ENCODE peak calls at places on chromosomes 12 and 14, in ten cellular contexts. One of them, this sample, is unnamed.

GRCh38 chr12:19018302-19018980 is 111.1 kb upstream of the PLEKHA5 start:
- DNase-seq in AG09309: peak
- DNase-seq in head of caudate nucleus: no peak
- DNase-seq in GM10248: no peak
- DNase-seq in stimulated activated CD4-positive, alpha-beta T cell treated with anti-CD3 and anti-CD28 coated beads, Interleukin-2, amount 100 ng/mL, for 4 hours: no peak
- DNase-seq in naive thymus-derived CD4-positive, alpha-beta T cell: no peak
- DNase-seq in cardiac muscle cell: no peak
- DNase-seq in tibial artery: no peak
- DNase-seq in stimulated activated CD8-positive, alpha-beta memory T cell treated with anti-CD3 and anti-CD28 coated beads, Interleukin-12 subunit alpha, Interleukin-12 subunit beta, amount 100 ng/mL, for 4 hours: no peak
- DNase-seq in iPS-NIHi11: no peak
- DNase-seq in this sample: no peak

GRCh38 chr12:28424965-28425364 is 234.7 kb downstream of the CCDC91 start:
- DNase-seq in AG09309: no peak
- DNase-seq in head of caudate nucleus: no peak
- DNase-seq in GM10248: no peak
- DNase-seq in stimulated activated CD4-positive, alpha-beta T cell treated with anti-CD3 and anti-CD28 coated beads, Interleukin-2, amount 100 ng/mL, for 4 hours: no peak
- DNase-seq in naive thymus-derived CD4-positive, alpha-beta T cell: no peak
- DNase-seq in cardiac muscle cell: peak
- DNase-seq in tibial artery: no peak
- DNase-seq in stimulated activated CD8-positive, alpha-beta memory T cell treated with anti-CD3 and anti-CD28 coated beads, Interleukin-12 subunit alpha, Interleukin-12 subunit beta, amount 100 ng/mL, for 4 hours: no peak
- DNase-seq in iPS-NIHi11: peak
- DNase-seq in this sample: no peak

GRCh38 chr12:1479645-1480044 is 114.7 kb downstream of the FBXL14 start:
- DNase-seq in AG09309: no peak
- DNase-seq in head of caudate nucleus: no peak
- DNase-seq in GM10248: no peak
- DNase-seq in stimulated activated CD4-positive, alpha-beta T cell treated with anti-CD3 and anti-CD28 coated beads, Interleukin-2, amount 100 ng/mL, for 4 hours: no peak
- DNase-seq in naive thymus-derived CD4-positive, alpha-beta T cell: no peak
- DNase-seq in cardiac muscle cell: no peak
- DNase-seq in tibial artery: no peak
- DNase-seq in stimulated activated CD8-positive, alpha-beta memory T cell treated with anti-CD3 and anti-CD28 coated beads, Interleukin-12 subunit alpha, Interleukin-12 subunit beta, amount 100 ng/mL, for 4 hours: no peak
- DNase-seq in iPS-NIHi11: no peak
- DNase-seq in this sample: no peak

GRCh38 chr14:101028971-101029667 is 125.6 kb upstream of the RTL1 start:
- DNase-seq in AG09309: no peak
- DNase-seq in head of caudate nucleus: no peak
- DNase-seq in GM10248: no peak
- DNase-seq in stimulated activated CD4-positive, alpha-beta T cell treated with anti-CD3 and anti-CD28 coated beads, Interleukin-2, amount 100 ng/mL, for 4 hours: no peak
- DNase-seq in naive thymus-derived CD4-positive, alpha-beta T cell: no peak
- DNase-seq in cardiac muscle cell: no peak
- DNase-seq in tibial artery: peak
- DNase-seq in stimulated activated CD8-positive, alpha-beta memory T cell treated with anti-CD3 and anti-CD28 coated beads, Interleukin-12 subunit alpha, Interleukin-12 subunit beta, amount 100 ng/mL, for 4 hours: no peak
- DNase-seq in iPS-NIHi11: no peak
- DNase-seq in this sample: no peak

GRCh38 chr12:121170581-121171260 is 38.0 kb downstream of the P2RX7 start:
- DNase-seq in AG09309: no peak
- DNase-seq in head of caudate nucleus: no peak
- DNase-seq in GM10248: no peak
- DNase-seq in stimulated activated CD4-positive, alpha-beta T cell treated with anti-CD3 and anti-CD28 coated beads, Interleukin-2, amount 100 ng/mL, for 4 hours: no peak
- DNase-seq in naive thymus-derived CD4-positive, alpha-beta T cell: no peak
- DNase-seq in cardiac muscle cell: no peak
- DNase-seq in tibial artery: peak
- DNase-seq in stimulated activated CD8-positive, alpha-beta memory T cell treated with anti-CD3 and anti-CD28 coated beads, Interleukin-12 subunit alpha, Interleukin-12 subunit beta, amount 100 ng/mL, for 4 hours: no peak
- DNase-seq in iPS-NIHi11: no peak
- DNase-seq in this sample: no peak

GRCh38 chr14:34256223-34256622 is 205.8 kb downstream of the SPTSSA start:
- DNase-seq in AG09309: no peak
- DNase-seq in head of caudate nucleus: no peak
- DNase-seq in GM10248: no peak
- DNase-seq in stimulated activated CD4-positive, alpha-beta T cell treated with anti-CD3 and anti-CD28 coated beads, Interleukin-2, amount 100 ng/mL, for 4 hours: no peak
- DNase-seq in naive thymus-derived CD4-positive, alpha-beta T cell: no peak
- DNase-seq in cardiac muscle cell: no peak
- DNase-seq in tibial artery: no peak
- DNase-seq in stimulated activated CD8-positive, alpha-beta memory T cell treated with anti-CD3 and anti-CD28 coated beads, Interleukin-12 subunit alpha, Interleukin-12 subunit beta, amount 100 ng/mL, for 4 hours: no peak
- DNase-seq in iPS-NIHi11: no peak
- DNase-seq in this sample: no peak

GRCh38 chr12:33724867-33725266 is 285.2 kb upstream of the SYT10 start:
- DNase-seq in AG09309: no peak
- DNase-seq in head of caudate nucleus: no peak
- DNase-seq in GM10248: no peak
- DNase-seq in stimulated activated CD4-positive, alpha-beta T cell treated with anti-CD3 and anti-CD28 coated beads, Interleukin-2, amount 100 ng/mL, for 4 hours: no peak
- DNase-seq in naive thymus-derived CD4-positive, alpha-beta T cell: no peak
- DNase-seq in cardiac muscle cell: no peak
- DNase-seq in tibial artery: no peak
- DNase-seq in stimulated activated CD8-positive, alpha-beta memory T cell treated with anti-CD3 and anti-CD28 coated beads, Interleukin-12 subunit alpha, Interleukin-12 subunit beta, amount 100 ng/mL, for 4 hours: no peak
- DNase-seq in iPS-NIHi11: no peak
- DNase-seq in this sample: no peak

GRCh38 chr12:67827820-67828383 is 161.3 kb upstream of the IFNG-AS1 start:
- DNase-seq in AG09309: peak
- DNase-seq in head of caudate nucleus: peak
- DNase-seq in GM10248: peak
- DNase-seq in stimulated activated CD4-positive, alpha-beta T cell treated with anti-CD3 and anti-CD28 coated beads, Interleukin-2, amount 100 ng/mL, for 4 hours: peak
- DNase-seq in naive thymus-derived CD4-positive, alpha-beta T cell: no peak
- DNase-seq in cardiac muscle cell: no peak
- DNase-seq in tibial artery: no peak
- DNase-seq in stimulated activated CD8-positive, alpha-beta memory T cell treated with anti-CD3 and anti-CD28 coated beads, Interleukin-12 subunit alpha, Interleukin-12 subunit beta, amount 100 ng/mL, for 4 hours: peak
- DNase-seq in iPS-NIHi11: peak
- DNase-seq in this sample: no peak

GRCh38 chr14:24297190-24297964 is 2.2 kb downstream of the DHRS1 start:
- DNase-seq in AG09309: no peak
- DNase-seq in head of caudate nucleus: no peak
- DNase-seq in GM10248: no peak
- DNase-seq in stimulated activated CD4-positive, alpha-beta T cell treated with anti-CD3 and anti-CD28 coated beads, Interleukin-2, amount 100 ng/mL, for 4 hours: no peak
- DNase-seq in naive thymus-derived CD4-positive, alpha-beta T cell: no peak
- DNase-seq in cardiac muscle cell: peak
- DNase-seq in tibial artery: no peak
- DNase-seq in stimulated activated CD8-positive, alpha-beta memory T cell treated with anti-CD3 and anti-CD28 coated beads, Interleukin-12 subunit alpha, Interleukin-12 subunit beta, amount 100 ng/mL, for 4 hours: no peak
- DNase-seq in iPS-NIHi11: peak
- DNase-seq in this sample: no peak

GRCh38 chr12:28027328-28027727 is 54.8 kb upstream of the PTHLH start:
- DNase-seq in AG09309: peak
- DNase-seq in head of caudate nucleus: no peak
- DNase-seq in GM10248: no peak
- DNase-seq in stimulated activated CD4-positive, alpha-beta T cell treated with anti-CD3 and anti-CD28 coated beads, Interleukin-2, amount 100 ng/mL, for 4 hours: no peak
- DNase-seq in naive thymus-derived CD4-positive, alpha-beta T cell: no peak
- DNase-seq in cardiac muscle cell: peak
- DNase-seq in tibial artery: no peak
- DNase-seq in stimulated activated CD8-positive, alpha-beta memory T cell treated with anti-CD3 and anti-CD28 coated beads, Interleukin-12 subunit alpha, Interleukin-12 subunit beta, amount 100 ng/mL, for 4 hours: no peak
- DNase-seq in iPS-NIHi11: no peak
- DNase-seq in this sample: no peak

GRCh38 chr12:124502379-124502778 is 65.0 kb downstream of the NCOR2 start:
- DNase-seq in AG09309: no peak
- DNase-seq in head of caudate nucleus: no peak
- DNase-seq in GM10248: no peak
- DNase-seq in stimulated activated CD4-positive, alpha-beta T cell treated with anti-CD3 and anti-CD28 coated beads, Interleukin-2, amount 100 ng/mL, for 4 hours: no peak
- DNase-seq in naive thymus-derived CD4-positive, alpha-beta T cell: no peak
- DNase-seq in cardiac muscle cell: no peak
- DNase-seq in tibial artery: no peak
- DNase-seq in stimulated activated CD8-positive, alpha-beta memory T cell treated with anti-CD3 and anti-CD28 coated beads, Interleukin-12 subunit alpha, Interleukin-12 subunit beta, amount 100 ng/mL, for 4 hours: no peak
- DNase-seq in iPS-NIHi11: no peak
- DNase-seq in this sample: no peak

GRCh38 chr12:70467908-70468733 is 102.0 kb downstream of the KCNMB4 start:
- DNase-seq in AG09309: no peak
- DNase-seq in head of caudate nucleus: no peak
- DNase-seq in GM10248: no peak
- DNase-seq in stimulated activated CD4-positive, alpha-beta T cell treated with anti-CD3 and anti-CD28 coated beads, Interleukin-2, amount 100 ng/mL, for 4 hours: no peak
- DNase-seq in naive thymus-derived CD4-positive, alpha-beta T cell: no peak
- DNase-seq in cardiac muscle cell: no peak
- DNase-seq in tibial artery: no peak
- DNase-seq in stimulated activated CD8-positive, alpha-beta memory T cell treated with anti-CD3 and anti-CD28 coated beads, Interleukin-12 subunit alpha, Interleukin-12 subunit beta, amount 100 ng/mL, for 4 hours: no peak
- DNase-seq in iPS-NIHi11: no peak
- DNase-seq in this sample: no peak